ENCODE peak calls at places on chromosomes 7 and 10, in four cellular contexts. U is SK-N-SH, N is HepG2, E is GM12878. D is an unnamed sample.
A peak's percentile ranks its signal among the peaks of the same experiment; 100 is the strongest.

GRCh38 chr10:75029874-75030273 is 81.6 kb upstream of the SAMD8 start:
- DNase-seq in E (no peak), N (no peak), U (no peak), D (no peak)

GRCh38 chr10:116098411-116099019 is 174.5 kb downstream of the GFRA1 start:
- DNase-seq in U (no peak), N (no peak), E (no peak), D (no peak)

GRCh38 chr10:30455816-30456215 is 21.8 kb downstream of the MAP3K8 start:
- DNase-seq in N (no peak), U (no peak), E (no peak), D (no peak)

GRCh38 chr7:115910541-115911164 is 119.9 kb downstream of the TFEC start:
- DNase-seq in N (peak; percentile 14), E (no peak), U (peak; percentile 1), D (no peak)

GRCh38 chr10:99329238-99329890 is at the start of gene CNNM1:
- DNase-seq in N (no peak), U (peak; percentile 86), E (no peak), D (no peak)

GRCh38 chr7:78953726-78954363 is 499.6 kb downstream of the MAGI2 start:
- DNase-seq in U (no peak), E (no peak), N (no peak), D (no peak)

GRCh38 chr10:84097787-84098353 is 41.4 kb upstream of the GHITM start:
- DNase-seq in N (no peak), E (no peak), U (peak; percentile 18), D (no peak)

GRCh38 chr10:46546591-46547330 is 9.7 kb downstream of the GPRIN2 start:
- DNase-seq in N (no peak), U (no peak), E (no peak), D (no peak)

GRCh38 chr10:7035111-7035761 is 375.6 kb downstream of the SFMBT2 start:
- DNase-seq in N (no peak), U (no peak), E (no peak), D (peak; percentile 17)

GRCh38 chr7:17903337-17903736 is 37.0 kb downstream of the SNX13 start:
- DNase-seq in N (peak; percentile 30), U (no peak), E (no peak), D (no peak)

GRCh38 chr7:130901209-130901783 is 167.3 kb upstream of the KLF14 start:
- DNase-seq in E (no peak), U (no peak), N (no peak), D (no peak)

GRCh38 chr10:73968101-73968515 is 29.8 kb upstream of the VCL start:
- DNase-seq in N (no peak), E (no peak), U (no peak), D (no peak)

GRCh38 chr7:75772081-75773077 is at the start of gene CCL26:
- DNase-seq in E (no peak), U (no peak), N (peak; percentile 71), D (no peak)

GRCh38 chr7:147415991-147416390 is 1174.6 kb upstream of the C7orf33 start:
- DNase-seq in U (no peak), N (no peak), E (no peak), D (no peak)

GRCh38 chr7:103989785-103990775 is 622 bp upstream of the RELN start:
- DNase-seq in N (peak; percentile 59), E (no peak), U (peak; percentile 86), D (peak; percentile 82)

GRCh38 chr7:22564511-22565045 is 64.6 kb upstream of the STEAP1B start:
- DNase-seq in E (no peak), U (no peak), N (no peak), D (no peak)

GRCh38 chr7:50446542-50446960 is 3.6 kb downstream of the FIGNL1 start:
- DNase-seq in U (no peak), N (peak; percentile 39), E (peak; percentile 62), D (no peak)

GRCh38 chr7:132312531-132313070 is 263.7 kb downstream of the PLXNA4 start:
- DNase-seq in E (no peak), U (no peak), N (no peak), D (no peak)

GRCh38 chr7:86926732-86927131 is 132.7 kb downstream of the ELAPOR2 start:
- DNase-seq in U (peak; percentile 53), N (peak; percentile 28), E (no peak), D (peak; percentile 73)

GRCh38 chr10:61992683-61993629 is 91.5 kb downstream of the ARID5B start:
- DNase-seq in U (peak; percentile 23), E (peak; percentile 42), N (no peak), D (no peak)

GRCh38 chr7:130272456-130273080 is 5.9 kb downstream of the CPA2 start:
- DNase-seq in N (no peak), U (no peak), E (no peak), D (no peak)

GRCh38 chr7:47778153-47778661 is 170.1 kb downstream of the PKD1L1 start:
- DNase-seq in E (no peak), U (no peak), N (peak; percentile 87), D (no peak)

GRCh38 chr10:62735464-62736188 is 68.9 kb upstream of the ADO start:
- DNase-seq in N (no peak), E (peak; percentile 65), U (no peak), D (peak; percentile 26)

GRCh38 chr10:97328646-97329453 is 5.7 kb downstream of the FRAT2 start:
- DNase-seq in E (no peak), N (peak; percentile 90), U (no peak), D (no peak)

GRCh38 chr10:97332586-97333350 is 1.8 kb downstream of the FRAT2 start:
- DNase-seq in N (peak; percentile 77), U (no peak), E (no peak), D (peak; percentile 77)

GRCh38 chr10:97333351-97333600 is 1.3 kb downstream of the FRAT2 start:
- DNase-seq in U (peak; percentile 58), E (no peak), N (no peak), D (no peak)

GRCh38 chr10:97333601-97334369 is 744 bp downstream of the FRAT2 start:
- DNase-seq in U (peak; percentile 75), E (no peak), N (no peak), D (peak; percentile 29)

GRCh38 chr10:97331304-97331703 is 3.2 kb downstream of the FRAT2 start:
- DNase-seq in E (no peak), N (no peak), U (no peak), D (no peak)
- TF ChIP-seq JUND in E (no peak), N (no peak), U (no peak), D (no peak)

GRCh38 chr7:94697671-94697994 is 41.7 kb upstream of the SGCE start:
- DNase-seq in U (no peak), N (no peak), E (no peak), D (no peak)

GRCh38 chr7:94700926-94701554 is 45.1 kb upstream of the SGCE start:
- DNase-seq in N (peak; percentile 76), U (no peak), E (no peak), D (no peak)

GRCh38 chr7:94701555-94701973 is 45.6 kb upstream of the SGCE start:
- DNase-seq in E (no peak), U (no peak), N (peak; percentile 99), D (no peak)

GRCh38 chr7:94698275-94698674 is 42.3 kb upstream of the SGCE start:
- DNase-seq in N (peak; percentile 81), U (no peak), E (no peak), D (no peak)

GRCh38 chr7:94696981-94697670 is 41.2 kb upstream of the SGCE start:
- DNase-seq in U (no peak), N (peak; percentile 76), E (no peak), D (no peak)
- TF ChIP-seq NFIC in U (peak; percentile 85), N (peak; percentile 78), E (no peak), D (no peak)

GRCh38 chr10:102311025-102311420 is 65.7 kb downstream of the GBF1 start:
- DNase-seq in E (no peak), N (no peak), U (no peak), D (no peak)

GRCh38 chr10:102309916-102310315 is 64.6 kb downstream of the GBF1 start:
- DNase-seq in U (no peak), N (no peak), E (no peak), D (no peak)

GRCh38 chr10:102312683-102313082 is 67.4 kb downstream of the GBF1 start:
- DNase-seq in N (no peak), E (no peak), U (no peak), D (no peak)

GRCh38 chr10:102309236-102309635 is 63.9 kb downstream of the GBF1 start:
- DNase-seq in U (no peak), N (no peak), E (no peak), D (no peak)

DNA sequence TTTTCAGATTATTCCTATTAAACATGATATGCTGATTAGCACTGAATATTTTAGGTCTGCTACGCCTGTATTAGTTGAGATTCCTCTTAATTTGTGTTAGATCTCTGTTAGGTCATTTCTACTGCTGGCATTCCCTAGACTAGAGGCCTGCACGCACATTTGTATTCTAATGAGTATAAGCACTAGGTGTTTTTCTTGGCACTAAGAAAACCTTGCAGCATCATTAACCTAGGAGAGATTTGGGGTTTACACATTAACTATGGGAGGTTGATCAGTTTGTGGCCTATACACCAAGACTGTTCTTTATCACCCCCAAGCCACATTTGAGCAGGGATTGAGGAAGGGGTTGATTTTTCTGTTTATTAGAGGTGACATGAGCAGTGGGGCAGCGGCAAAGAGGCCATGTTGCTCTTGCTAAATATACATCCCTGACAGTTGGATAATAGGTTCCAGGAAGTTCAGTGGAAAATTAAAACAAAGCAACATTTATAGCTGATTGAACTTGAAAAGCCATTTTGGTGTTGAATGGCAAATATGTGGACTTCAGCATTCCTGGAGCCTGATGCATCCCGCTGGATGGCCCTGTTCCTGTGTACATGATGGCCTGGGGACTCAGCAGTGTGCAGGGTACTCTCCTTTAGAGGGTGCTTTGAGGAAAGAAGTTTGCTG is 65.2 kb downstream of the GBF1 start:
- DNase-seq in U (no peak), N (peak; percentile 76), E (no peak), D (no peak)
- TF ChIP-seq JUND in U (peak; percentile 64), N (no peak), E (no peak), D (no peak)

GRCh38 chr10:70462349-70462984 is 16.1 kb upstream of the PALD1 start:
- DNase-seq in U (peak; percentile 68), E (no peak), N (no peak), D (no peak)

GRCh38 chr10:70458329-70459060 is 17.0 kb upstream of the NODAL start:
- DNase-seq in E (no peak), N (no peak), U (peak; percentile 92), D (peak; percentile 83)

GRCh38 chr10:70459771-70460490 is 18.4 kb upstream of the NODAL start:
- DNase-seq in N (no peak), U (no peak), E (no peak), D (no peak)

GRCh38 chr10:70459061-70459770 is 17.7 kb upstream of the NODAL start:
- DNase-seq in U (no peak), E (no peak), N (no peak), D (no peak)

DNA sequence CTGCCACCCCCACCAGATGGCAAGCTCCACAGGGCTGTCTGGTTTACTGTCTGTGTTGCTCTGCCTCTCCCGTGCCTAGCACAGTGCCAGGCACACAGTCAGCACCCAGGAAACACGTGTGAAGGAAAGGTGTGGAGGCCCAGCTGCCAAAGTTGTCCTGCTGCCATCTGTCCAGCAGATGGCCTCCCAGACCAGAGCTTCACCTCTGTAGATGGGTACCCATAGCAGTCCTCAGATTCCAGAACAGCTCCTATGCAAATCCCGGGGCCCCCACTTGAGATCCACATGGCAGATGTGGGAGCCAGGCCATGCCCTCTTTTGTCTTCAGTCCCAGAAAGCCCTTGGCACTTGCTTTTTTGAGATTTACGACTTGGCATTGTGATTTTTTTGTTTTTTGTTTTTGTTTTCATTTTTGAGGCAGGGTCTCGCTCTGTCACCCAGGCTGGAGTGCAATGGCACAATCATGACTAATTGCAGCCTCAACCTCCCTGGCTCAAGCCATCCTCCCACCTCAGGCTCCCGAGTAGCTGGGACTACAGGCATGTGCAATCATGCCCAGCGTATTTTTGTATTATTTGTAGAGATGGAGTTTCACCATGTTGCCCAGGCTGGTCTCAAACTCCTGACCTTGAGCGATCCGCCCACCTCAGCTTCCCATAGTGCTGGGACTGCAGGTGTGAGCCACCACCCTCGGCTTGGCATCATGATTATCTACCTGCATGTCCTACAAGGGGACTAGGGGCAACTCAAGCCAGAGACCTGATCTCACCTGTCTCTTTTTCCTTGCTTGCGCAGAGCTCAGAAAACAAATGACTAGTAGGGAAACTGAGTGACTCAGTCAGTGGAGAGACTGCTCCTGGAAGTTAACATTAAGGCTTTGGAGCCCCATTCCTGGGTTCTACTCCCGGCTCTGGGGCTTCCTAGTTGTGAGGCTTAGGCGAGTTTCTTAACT is 16.9 kb upstream of the PALD1 start:
- DNase-seq in E (no peak), U (peak; percentile 85), N (peak; percentile 37), D (peak; percentile 86)
- TF ChIP-seq NFIC in E (no peak), U (no peak), N (no peak), D (peak; percentile 7)

D was measured in K562.